ENCODE peak calls at places on chromosomes 11 and 22, in ten cellular contexts. One of them, this sample, is unnamed. For H3K27me3, the result is how much of the 10 kb centered on the place peaks cover.

GRCh38 chr11:118660646-118661424 is 18.6 kb downstream of the TREH start:
- DNase-seq in dorsolateral prefrontal cortex: no peak
- DNase-seq in thoracic aorta: no peak
- DNase-seq in GM23338: no peak
- DNase-seq in neural progenitor cell: no peak
- DNase-seq in right atrium auricular region: no peak
- DNase-seq in HCT116: no peak
- DNase-seq in heart right ventricle: no peak
- DNase-seq in neuronal stem cell: no peak
- DNase-seq in endodermal cell: no peak
- DNase-seq in this sample: peak

GRCh38 chr11:119843760-119844330 is 114.8 kb upstream of the NECTIN1 start:
- DNase-seq in dorsolateral prefrontal cortex: peak
- DNase-seq in heart right ventricle: no peak
- DNase-seq in GM23338: no peak
- DNase-seq in neuronal stem cell: no peak
- DNase-seq in thoracic aorta: no peak
- DNase-seq in endodermal cell: no peak
- DNase-seq in HCT116: no peak
- DNase-seq in neural progenitor cell: no peak
- DNase-seq in right atrium auricular region: no peak
- DNase-seq in this sample: no peak

GRCh38 chr11:76823481-76824028 is 37.2 kb upstream of the ACER3 start:
- DNase-seq in neuronal stem cell: no peak
- DNase-seq in HCT116: peak
- DNase-seq in GM23338: peak
- DNase-seq in right atrium auricular region: no peak
- DNase-seq in neural progenitor cell: no peak
- DNase-seq in endodermal cell: peak
- DNase-seq in thoracic aorta: no peak
- DNase-seq in heart right ventricle: no peak
- DNase-seq in dorsolateral prefrontal cortex: no peak
- DNase-seq in this sample: no peak

GRCh38 chr11:120985718-120986569 is 38.0 kb upstream of the TBCEL start:
- DNase-seq in thoracic aorta: no peak
- DNase-seq in GM23338: peak
- DNase-seq in neural progenitor cell: peak
- DNase-seq in right atrium auricular region: no peak
- DNase-seq in endodermal cell: peak
- DNase-seq in HCT116: no peak
- DNase-seq in dorsolateral prefrontal cortex: no peak
- DNase-seq in neuronal stem cell: peak
- DNase-seq in heart right ventricle: peak
- DNase-seq in this sample: no peak

GRCh38 chr22:22752556-22753477 is 108.4 kb downstream of the GGTLC2 start:
- DNase-seq in HCT116: no peak
- DNase-seq in GM23338: no peak
- DNase-seq in dorsolateral prefrontal cortex: no peak
- DNase-seq in heart right ventricle: no peak
- DNase-seq in neuronal stem cell: no peak
- DNase-seq in neural progenitor cell: no peak
- DNase-seq in thoracic aorta: no peak
- DNase-seq in right atrium auricular region: peak
- DNase-seq in endodermal cell: no peak
- DNase-seq in this sample: no peak

GRCh38 chr11:10122337-10123197 is 171.5 kb downstream of the SBF2 start:
- DNase-seq in thoracic aorta: no peak
- DNase-seq in right atrium auricular region: no peak
- DNase-seq in endodermal cell: no peak
- DNase-seq in HCT116: peak
- DNase-seq in GM23338: peak
- DNase-seq in heart right ventricle: no peak
- DNase-seq in dorsolateral prefrontal cortex: no peak
- DNase-seq in neuronal stem cell: no peak
- DNase-seq in neural progenitor cell: no peak
- DNase-seq in this sample: no peak

GRCh38 chr22:20238567-20239062 is 29.5 kb downstream of the RTN4R start:
- DNase-seq in heart right ventricle: peak
- DNase-seq in neural progenitor cell: peak
- DNase-seq in dorsolateral prefrontal cortex: no peak
- DNase-seq in HCT116: peak
- DNase-seq in right atrium auricular region: no peak
- DNase-seq in thoracic aorta: no peak
- DNase-seq in neuronal stem cell: peak
- DNase-seq in endodermal cell: peak
- DNase-seq in GM23338: peak
- DNase-seq in this sample: peak

GRCh38 chr11:28043930-28044709 is 63.8 kb downstream of the KIF18A start:
- DNase-seq in GM23338: peak
- DNase-seq in endodermal cell: no peak
- DNase-seq in heart right ventricle: no peak
- DNase-seq in thoracic aorta: no peak
- DNase-seq in dorsolateral prefrontal cortex: no peak
- DNase-seq in neural progenitor cell: no peak
- DNase-seq in HCT116: no peak
- DNase-seq in right atrium auricular region: no peak
- DNase-seq in neuronal stem cell: no peak
- DNase-seq in this sample: no peak

GRCh38 chr11:75342966-75343870 is 8.2 kb downstream of the ARRB1 start:
- DNase-seq in dorsolateral prefrontal cortex: no peak
- DNase-seq in HCT116: no peak
- DNase-seq in heart right ventricle: no peak
- DNase-seq in thoracic aorta: no peak
- DNase-seq in GM23338: peak
- DNase-seq in right atrium auricular region: no peak
- DNase-seq in neural progenitor cell: peak
- DNase-seq in endodermal cell: peak
- DNase-seq in neuronal stem cell: no peak
- DNase-seq in this sample: peak

GRCh38 chr11:17394743-17395390 is 6.4 kb upstream of the KCNJ11 start:
- DNase-seq in HCT116: no peak
- DNase-seq in GM23338: no peak
- DNase-seq in neural progenitor cell: no peak
- DNase-seq in heart right ventricle: no peak
- DNase-seq in endodermal cell: no peak
- DNase-seq in thoracic aorta: no peak
- DNase-seq in dorsolateral prefrontal cortex: no peak
- DNase-seq in neuronal stem cell: no peak
- DNase-seq in right atrium auricular region: no peak
- DNase-seq in this sample: no peak

GRCh38 chr11:9784602-9785315 is 120.9 kb downstream of the SWAP70 start:
- DNase-seq in right atrium auricular region: peak
- DNase-seq in endodermal cell: no peak
- DNase-seq in heart right ventricle: no peak
- DNase-seq in thoracic aorta: no peak
- DNase-seq in neuronal stem cell: no peak
- DNase-seq in GM23338: no peak
- DNase-seq in neural progenitor cell: no peak
- DNase-seq in HCT116: no peak
- DNase-seq in dorsolateral prefrontal cortex: no peak
- DNase-seq in this sample: no peak

GRCh38 chr11:22666320-22666699 is at the start of gene GAS2:
- DNase-seq in neuronal stem cell: no peak
- DNase-seq in dorsolateral prefrontal cortex: no peak
- DNase-seq in heart right ventricle: peak
- DNase-seq in neural progenitor cell: no peak
- DNase-seq in HCT116: no peak
- DNase-seq in thoracic aorta: no peak
- DNase-seq in endodermal cell: no peak
- DNase-seq in GM23338: peak
- DNase-seq in right atrium auricular region: no peak
- DNase-seq in this sample: no peak

GRCh38 chr11:65133724-65134123 is 595 bp downstream of the SYVN1 start:
- DNase-seq in right atrium auricular region: no peak
- DNase-seq in neuronal stem cell: no peak
- DNase-seq in GM23338: no peak
- DNase-seq in thoracic aorta: no peak
- DNase-seq in endodermal cell: peak
- DNase-seq in neural progenitor cell: no peak
- DNase-seq in dorsolateral prefrontal cortex: no peak
- DNase-seq in heart right ventricle: peak
- DNase-seq in HCT116: no peak
- DNase-seq in this sample: no peak

GRCh38 chr22:46247443-46247975 is 2.6 kb downstream of the CDPF1 start:
- DNase-seq in thoracic aorta: no peak
- DNase-seq in neural progenitor cell: no peak
- DNase-seq in dorsolateral prefrontal cortex: no peak
- DNase-seq in HCT116: no peak
- DNase-seq in GM23338: no peak
- DNase-seq in right atrium auricular region: no peak
- DNase-seq in endodermal cell: no peak
- DNase-seq in heart right ventricle: no peak
- DNase-seq in neuronal stem cell: no peak
- DNase-seq in this sample: no peak

GRCh38 chr11:78365381-78365792 is 52.2 kb downstream of the GAB2 start:
- DNase-seq in GM23338: peak
- DNase-seq in endodermal cell: peak
- DNase-seq in neural progenitor cell: peak
- DNase-seq in dorsolateral prefrontal cortex: no peak
- DNase-seq in heart right ventricle: no peak
- DNase-seq in neuronal stem cell: peak
- DNase-seq in right atrium auricular region: no peak
- DNase-seq in HCT116: peak
- DNase-seq in thoracic aorta: no peak
- DNase-seq in this sample: no peak

GRCh38 chr11:1150769-1151365 is 6.9 kb upstream of the MUC5AC start:
- DNase-seq in dorsolateral prefrontal cortex: no peak
- DNase-seq in right atrium auricular region: peak
- DNase-seq in HCT116: no peak
- DNase-seq in neural progenitor cell: no peak
- DNase-seq in GM23338: no peak
- DNase-seq in thoracic aorta: no peak
- DNase-seq in neuronal stem cell: no peak
- DNase-seq in heart right ventricle: peak
- DNase-seq in endodermal cell: no peak
- DNase-seq in this sample: no peak

GRCh38 chr11:74171630-74172465 is 759 bp downstream of the PPME1 start:
- DNase-seq in neuronal stem cell: no peak
- DNase-seq in endodermal cell: no peak
- DNase-seq in heart right ventricle: no peak
- DNase-seq in thoracic aorta: no peak
- DNase-seq in right atrium auricular region: no peak
- DNase-seq in neural progenitor cell: no peak
- DNase-seq in dorsolateral prefrontal cortex: no peak
- DNase-seq in HCT116: no peak
- DNase-seq in GM23338: no peak
- DNase-seq in this sample: no peak

GRCh38 chr22:42763965-42764480 is 43.4 kb upstream of the A4GALT start:
- DNase-seq in endodermal cell: no peak
- DNase-seq in neural progenitor cell: no peak
- DNase-seq in thoracic aorta: no peak
- DNase-seq in HCT116: no peak
- DNase-seq in heart right ventricle: no peak
- DNase-seq in neuronal stem cell: no peak
- DNase-seq in dorsolateral prefrontal cortex: no peak
- DNase-seq in GM23338: no peak
- DNase-seq in right atrium auricular region: no peak
- DNase-seq in this sample: no peak
- H3K27me3 ChIP-seq in endodermal cell: under half
- H3K27me3 ChIP-seq in neural progenitor cell: under half
- H3K27me3 ChIP-seq in thoracic aorta: under half
- H3K27me3 ChIP-seq in HCT116: under half
- H3K27me3 ChIP-seq in heart right ventricle: under half
- H3K27me3 ChIP-seq in neuronal stem cell: under half
- H3K27me3 ChIP-seq in dorsolateral prefrontal cortex: under half
- H3K27me3 ChIP-seq in GM23338: under half
- H3K27me3 ChIP-seq in right atrium auricular region: under half
- H3K27me3 ChIP-seq in this sample: under half

DNA sequence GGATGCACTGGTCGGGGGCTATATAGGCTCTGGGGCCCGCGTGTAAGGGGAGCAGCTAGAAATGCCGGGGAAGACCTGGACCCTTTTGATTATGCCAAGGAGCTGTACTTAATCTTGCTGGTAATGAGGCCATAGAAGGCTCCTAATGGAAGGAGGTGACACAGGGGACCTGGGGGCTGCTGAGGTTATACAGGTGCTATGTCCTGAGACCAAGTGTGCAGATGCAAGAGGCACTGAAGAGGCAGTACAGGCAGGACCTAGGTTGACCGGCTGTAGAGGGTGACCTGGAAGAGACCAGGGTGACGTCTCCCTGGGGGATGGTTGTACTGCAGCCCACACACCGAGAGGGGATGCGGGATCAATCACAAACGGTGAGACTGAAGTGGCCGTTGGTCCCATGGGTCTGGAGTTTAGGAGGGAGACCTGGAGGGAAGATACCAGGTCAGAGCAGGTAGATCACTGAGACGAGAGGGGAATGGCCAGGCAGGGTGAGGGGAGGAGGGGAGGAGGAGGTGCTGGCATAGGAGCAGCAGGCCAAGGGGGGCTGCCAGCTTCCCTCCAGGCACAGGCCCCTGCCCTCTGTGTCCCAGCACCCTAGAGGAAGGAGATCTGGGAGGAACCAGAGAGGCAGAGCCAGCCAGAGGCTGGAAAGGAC is 6.9 kb downstream of the MAPK8IP2 start:
- DNase-seq in neuronal stem cell: no peak
- DNase-seq in thoracic aorta: no peak
- DNase-seq in dorsolateral prefrontal cortex: no peak
- DNase-seq in heart right ventricle: no peak
- DNase-seq in HCT116: no peak
- DNase-seq in endodermal cell: no peak
- DNase-seq in GM23338: no peak
- DNase-seq in right atrium auricular region: no peak
- DNase-seq in neural progenitor cell: no peak
- DNase-seq in this sample: no peak
- H3K27me3 ChIP-seq in neuronal stem cell: under half
- H3K27me3 ChIP-seq in thoracic aorta: under half
- H3K27me3 ChIP-seq in dorsolateral prefrontal cortex: under half
- H3K27me3 ChIP-seq in heart right ventricle: half or more
- H3K27me3 ChIP-seq in HCT116: under half
- H3K27me3 ChIP-seq in endodermal cell: half or more
- H3K27me3 ChIP-seq in GM23338: under half
- H3K27me3 ChIP-seq in right atrium auricular region: under half
- H3K27me3 ChIP-seq in neural progenitor cell: under half
- H3K27me3 ChIP-seq in this sample: under half

GRCh38 chr22:36562261-36562835 is 33.4 kb upstream of the EIF3D start:
- DNase-seq in neuronal stem cell: no peak
- DNase-seq in dorsolateral prefrontal cortex: no peak
- DNase-seq in GM23338: no peak
- DNase-seq in HCT116: no peak
- DNase-seq in right atrium auricular region: no peak
- DNase-seq in heart right ventricle: no peak
- DNase-seq in endodermal cell: no peak
- DNase-seq in thoracic aorta: no peak
- DNase-seq in neural progenitor cell: no peak
- DNase-seq in this sample: no peak
- H3K27me3 ChIP-seq in neuronal stem cell: under half
- H3K27me3 ChIP-seq in dorsolateral prefrontal cortex: under half
- H3K27me3 ChIP-seq in GM23338: under half
- H3K27me3 ChIP-seq in HCT116: under half
- H3K27me3 ChIP-seq in right atrium auricular region: under half
- H3K27me3 ChIP-seq in heart right ventricle: under half
- H3K27me3 ChIP-seq in endodermal cell: under half
- H3K27me3 ChIP-seq in thoracic aorta: under half
- H3K27me3 ChIP-seq in neural progenitor cell: under half
- H3K27me3 ChIP-seq in this sample: half or more

DNA sequence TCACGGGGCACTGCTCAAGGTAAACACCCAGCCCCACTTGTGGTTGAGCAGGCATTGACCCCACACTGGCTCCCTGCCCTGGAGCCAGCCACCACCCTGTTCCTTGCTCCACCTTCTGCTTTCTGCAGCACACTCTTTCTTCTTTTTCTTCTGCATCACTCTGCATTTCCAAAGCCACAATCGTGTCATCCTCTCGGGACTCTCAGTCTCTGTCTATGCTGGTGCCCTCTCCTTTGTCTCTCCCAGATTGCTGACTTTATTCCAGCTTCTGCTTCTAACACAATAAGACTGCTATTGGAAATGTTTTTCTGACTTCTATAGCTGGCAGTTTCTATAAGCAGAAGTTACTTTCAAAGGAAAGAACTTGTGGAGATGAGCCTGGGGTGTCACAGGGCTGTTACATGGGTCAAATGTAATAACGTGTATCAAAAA is 14.4 kb downstream of the GRAP2 start:
- DNase-seq in HCT116: no peak
- DNase-seq in GM23338: no peak
- DNase-seq in neuronal stem cell: no peak
- DNase-seq in heart right ventricle: no peak
- DNase-seq in thoracic aorta: no peak
- DNase-seq in right atrium auricular region: no peak
- DNase-seq in endodermal cell: no peak
- DNase-seq in neural progenitor cell: no peak
- DNase-seq in dorsolateral prefrontal cortex: no peak
- DNase-seq in this sample: no peak
- H3K27me3 ChIP-seq in HCT116: half or more
- H3K27me3 ChIP-seq in GM23338: under half
- H3K27me3 ChIP-seq in neuronal stem cell: under half
- H3K27me3 ChIP-seq in heart right ventricle: under half
- H3K27me3 ChIP-seq in thoracic aorta: under half
- H3K27me3 ChIP-seq in right atrium auricular region: under half
- H3K27me3 ChIP-seq in endodermal cell: under half
- H3K27me3 ChIP-seq in neural progenitor cell: under half
- H3K27me3 ChIP-seq in dorsolateral prefrontal cortex: under half
- H3K27me3 ChIP-seq in this sample: under half